ENCODE peak calls at places on chromosomes 11 and 22, in ten cellular contexts. One of them, this sample, is unnamed.

GRCh38 chr22:28597665-28598064 is 82.0 kb downstream of the TTC28 start:
- DNase-seq in HFFc6: no peak
- DNase-seq in midbrain: no peak
- DNase-seq in T-cell: no peak
- DNase-seq in uterus: no peak
- DNase-seq in central memory CD4-positive, alpha-beta T cell: no peak
- DNase-seq in globus pallidus: no peak
- DNase-seq in upper lobe of right lung: no peak
- DNase-seq in GM12864: no peak
- DNase-seq in T-helper 9 cell: no peak
- DNase-seq in this sample: no peak

GRCh38 chr11:44627911-44628729 is 62.7 kb downstream of the CD82 start:
- DNase-seq in HFFc6: peak
- DNase-seq in T-helper 9 cell: no peak
- DNase-seq in T-cell: no peak
- DNase-seq in GM12864: no peak
- DNase-seq in midbrain: peak
- DNase-seq in globus pallidus: peak
- DNase-seq in central memory CD4-positive, alpha-beta T cell: no peak
- DNase-seq in uterus: peak
- DNase-seq in upper lobe of right lung: peak
- DNase-seq in this sample: no peak

GRCh38 chr11:64242920-64243854 is 2.3 kb downstream of the FKBP2 start:
- DNase-seq in GM12864: no peak
- DNase-seq in midbrain: no peak
- DNase-seq in upper lobe of right lung: peak
- DNase-seq in central memory CD4-positive, alpha-beta T cell: no peak
- DNase-seq in HFFc6: no peak
- DNase-seq in uterus: no peak
- DNase-seq in globus pallidus: no peak
- DNase-seq in T-cell: no peak
- DNase-seq in T-helper 9 cell: no peak
- DNase-seq in this sample: no peak

GRCh38 chr11:20125927-20126326 is 34.3 kb downstream of the DBX1 start:
- DNase-seq in midbrain: no peak
- DNase-seq in uterus: no peak
- DNase-seq in central memory CD4-positive, alpha-beta T cell: no peak
- DNase-seq in globus pallidus: no peak
- DNase-seq in GM12864: no peak
- DNase-seq in T-helper 9 cell: no peak
- DNase-seq in HFFc6: peak
- DNase-seq in T-cell: no peak
- DNase-seq in upper lobe of right lung: no peak
- DNase-seq in this sample: no peak

GRCh38 chr11:88384004-88384677 is 46.6 kb upstream of the CTSC start:
- DNase-seq in HFFc6: peak
- DNase-seq in upper lobe of right lung: no peak
- DNase-seq in uterus: no peak
- DNase-seq in midbrain: no peak
- DNase-seq in T-cell: no peak
- DNase-seq in T-helper 9 cell: no peak
- DNase-seq in GM12864: no peak
- DNase-seq in globus pallidus: no peak
- DNase-seq in central memory CD4-positive, alpha-beta T cell: no peak
- DNase-seq in this sample: no peak

GRCh38 chr11:69066122-69067112 is 17.7 kb downstream of the TPCN2 start:
- DNase-seq in upper lobe of right lung: no peak
- DNase-seq in midbrain: no peak
- DNase-seq in HFFc6: no peak
- DNase-seq in central memory CD4-positive, alpha-beta T cell: no peak
- DNase-seq in GM12864: no peak
- DNase-seq in uterus: no peak
- DNase-seq in T-helper 9 cell: no peak
- DNase-seq in globus pallidus: no peak
- DNase-seq in T-cell: no peak
- DNase-seq in this sample: no peak

GRCh38 chr11:59614277-59615131 is 1.1 kb downstream of the OSBP start:
- DNase-seq in central memory CD4-positive, alpha-beta T cell: no peak
- DNase-seq in globus pallidus: peak
- DNase-seq in upper lobe of right lung: no peak
- DNase-seq in midbrain: no peak
- DNase-seq in T-cell: no peak
- DNase-seq in HFFc6: no peak
- DNase-seq in T-helper 9 cell: no peak
- DNase-seq in GM12864: no peak
- DNase-seq in uterus: no peak
- DNase-seq in this sample: no peak

GRCh38 chr22:24953294-24954113 is 988 bp downstream of the KIAA1671 start:
- DNase-seq in uterus: no peak
- DNase-seq in T-cell: no peak
- DNase-seq in midbrain: peak
- DNase-seq in globus pallidus: no peak
- DNase-seq in HFFc6: no peak
- DNase-seq in central memory CD4-positive, alpha-beta T cell: no peak
- DNase-seq in T-helper 9 cell: no peak
- DNase-seq in GM12864: no peak
- DNase-seq in upper lobe of right lung: peak
- DNase-seq in this sample: no peak

GRCh38 chr11:15893080-15893492 is 463.3 kb downstream of the SOX6 start:
- DNase-seq in HFFc6: peak
- DNase-seq in T-helper 9 cell: no peak
- DNase-seq in GM12864: no peak
- DNase-seq in uterus: no peak
- DNase-seq in T-cell: no peak
- DNase-seq in upper lobe of right lung: no peak
- DNase-seq in midbrain: no peak
- DNase-seq in central memory CD4-positive, alpha-beta T cell: no peak
- DNase-seq in globus pallidus: no peak
- DNase-seq in this sample: no peak

GRCh38 chr11:67374571-67375276 is 1.3 kb upstream of the CLCF1 start:
- DNase-seq in T-cell: no peak
- DNase-seq in central memory CD4-positive, alpha-beta T cell: no peak
- DNase-seq in globus pallidus: no peak
- DNase-seq in uterus: peak
- DNase-seq in midbrain: no peak
- DNase-seq in HFFc6: no peak
- DNase-seq in T-helper 9 cell: no peak
- DNase-seq in upper lobe of right lung: no peak
- DNase-seq in GM12864: no peak
- DNase-seq in this sample: no peak

GRCh38 chr11:12150831-12151382 is 40.5 kb downstream of the MICAL2 start:
- DNase-seq in T-cell: no peak
- DNase-seq in GM12864: no peak
- DNase-seq in central memory CD4-positive, alpha-beta T cell: no peak
- DNase-seq in T-helper 9 cell: no peak
- DNase-seq in globus pallidus: no peak
- DNase-seq in HFFc6: peak
- DNase-seq in uterus: no peak
- DNase-seq in upper lobe of right lung: peak
- DNase-seq in midbrain: no peak
- DNase-seq in this sample: no peak